ENCODE peak calls at places on chromosomes 1 and 21, in six cellular contexts. H, F, A, J, G and X are unnamed samples.

GRCh38 chr21:29893687-29894086 is 46.1 kb downstream of the GRIK1 start:
- DNase-seq in H (no peak), J (no peak), A (no peak), G (no peak), F (no peak), X (no peak)

GRCh38 chr1:50930193-50930592 is 29.9 kb downstream of the FAF1 start:
- DNase-seq in G (no peak), A (peak; percentile 62), J (no peak), F (no peak), H (no peak), X (no peak)

GRCh38 chr1:69058454-69058853 is 509.3 kb upstream of the LRRC7 start:
- DNase-seq in J (no peak), G (no peak), F (no peak), A (no peak), H (no peak), X (no peak)

GRCh38 chr1:63893976-63894375 is 120.2 kb downstream of the ROR1 start:
- DNase-seq in H (no peak), F (peak; percentile 84), G (no peak), J (no peak), A (no peak), X (no peak)

GRCh38 chr1:1758692-1759455 is 19.4 kb downstream of the NADK start:
- DNase-seq in G (no peak), A (peak; percentile 81), J (no peak), H (no peak), F (peak; percentile 94), X (no peak)

GRCh38 chr1:218266356-218266755 is 18.7 kb upstream of the RRP15 start:
- DNase-seq in H (no peak), G (no peak), A (no peak), J (no peak), F (no peak), X (no peak)

GRCh38 chr1:181349512-181349911 is 133.8 kb upstream of the CACNA1E start:
- DNase-seq in G (no peak), A (no peak), J (no peak), H (no peak), F (no peak), X (peak; percentile 26)

GRCh38 chr1:24481098-24481497 is 21.5 kb upstream of the RCAN3 start:
- DNase-seq in H (no peak), G (no peak), F (no peak), A (no peak), J (no peak), X (no peak)